ENCODE peak calls at places on chromosomes 1 and 21, in four cellular contexts. One of them, this sample, is unnamed.

GRCh38 chr1:228364706-228365213 is 41.9 kb downstream of the TRIM11 start:
- DNase-seq in neural crest cell: no peak
- DNase-seq in testis: no peak
- DNase-seq in GF-D8: no peak
- DNase-seq in this sample: peak; percentile 31

GRCh38 chr1:239997515-239998311 is 94.0 kb upstream of the FMN2 start:
- DNase-seq in neural crest cell: peak; percentile 52
- DNase-seq in testis: no peak
- DNase-seq in GF-D8: no peak
- DNase-seq in this sample: no peak

GRCh38 chr1:223225061-223225460 is 82.0 kb upstream of the TLR5 start:
- DNase-seq in neural crest cell: no peak
- DNase-seq in testis: no peak
- DNase-seq in GF-D8: no peak
- DNase-seq in this sample: no peak

GRCh38 chr1:156106624-156107488 is 7.7 kb upstream of the LMNA start:
- DNase-seq in neural crest cell: no peak
- DNase-seq in testis: no peak
- DNase-seq in GF-D8: no peak
- DNase-seq in this sample: no peak

GRCh38 chr1:70331962-70332361 is 22.6 kb downstream of the ANKRD13C start:
- DNase-seq in neural crest cell: no peak
- DNase-seq in testis: no peak
- DNase-seq in GF-D8: no peak
- DNase-seq in this sample: no peak

GRCh38 chr1:238177960-238178359 is 287.2 kb upstream of the ZP4 start:
- DNase-seq in neural crest cell: no peak
- DNase-seq in testis: no peak
- DNase-seq in GF-D8: no peak
- DNase-seq in this sample: no peak

GRCh38 chr1:169133228-169133576 is 26.7 kb downstream of the ATP1B1 start:
- DNase-seq in neural crest cell: no peak
- DNase-seq in testis: no peak
- DNase-seq in GF-D8: no peak
- DNase-seq in this sample: no peak

GRCh38 chr1:116510361-116510760 is 60.5 kb downstream of the CD58 start:
- DNase-seq in neural crest cell: no peak
- DNase-seq in testis: no peak
- DNase-seq in GF-D8: no peak
- DNase-seq in this sample: no peak

GRCh38 chr1:10708807-10709523 is 87.5 kb downstream of the CASZ1 start:
- DNase-seq in neural crest cell: peak; percentile 45
- DNase-seq in testis: no peak
- DNase-seq in GF-D8: no peak
- DNase-seq in this sample: no peak

GRCh38 chr1:9766759-9767442 is 56.9 kb downstream of the CLSTN1 start:
- DNase-seq in neural crest cell: no peak
- DNase-seq in testis: no peak
- DNase-seq in GF-D8: no peak
- DNase-seq in this sample: no peak

GRCh38 chr1:45677751-45678245 is 8.5 kb downstream of the GPBP1L1 start:
- DNase-seq in neural crest cell: no peak
- DNase-seq in testis: no peak
- DNase-seq in GF-D8: no peak
- DNase-seq in this sample: no peak

GRCh38 chr1:208652300-208653160 is 408.3 kb upstream of the PLXNA2 start:
- DNase-seq in neural crest cell: peak; percentile 52
- DNase-seq in testis: peak; percentile 73
- DNase-seq in GF-D8: no peak
- DNase-seq in this sample: peak; percentile 61

GRCh38 chr1:94044290-94044790 is 76.6 kb downstream of the ABCA4 start:
- DNase-seq in neural crest cell: no peak
- DNase-seq in testis: no peak
- DNase-seq in GF-D8: no peak
- DNase-seq in this sample: peak; percentile 49

GRCh38 chr1:183918589-183918988 is 113.7 kb downstream of the RGL1 start:
- DNase-seq in neural crest cell: no peak
- DNase-seq in testis: no peak
- DNase-seq in GF-D8: no peak
- DNase-seq in this sample: no peak

GRCh38 chr21:19713324-19713723 is 1284.9 kb upstream of the NCAM2 start:
- DNase-seq in neural crest cell: no peak
- DNase-seq in testis: no peak
- DNase-seq in GF-D8: no peak
- DNase-seq in this sample: no peak

GRCh38 chr1:93471911-93472310 is 24.0 kb downstream of the FNBP1L start:
- DNase-seq in neural crest cell: no peak
- DNase-seq in testis: no peak
- DNase-seq in GF-D8: no peak
- DNase-seq in this sample: no peak

GRCh38 chr1:40650075-40650474 is 15.4 kb downstream of the RIMS3 start:
- DNase-seq in neural crest cell: no peak
- DNase-seq in testis: no peak
- DNase-seq in GF-D8: no peak
- DNase-seq in this sample: peak; percentile 68

GRCh38 chr1:220326578-220326977 is 54.3 kb upstream of the RAB3GAP2 start:
- DNase-seq in neural crest cell: no peak
- DNase-seq in testis: no peak
- DNase-seq in GF-D8: no peak
- DNase-seq in this sample: no peak

GRCh38 chr1:213387380-213388015 is 336.5 kb downstream of the RPS6KC1 start:
- DNase-seq in neural crest cell: no peak
- DNase-seq in testis: no peak
- DNase-seq in GF-D8: no peak
- DNase-seq in this sample: no peak

GRCh38 chr1:45583264-45583665 is 576 bp upstream of the NASP start:
- DNase-seq in neural crest cell: peak; percentile 82
- DNase-seq in testis: peak; percentile 97
- DNase-seq in GF-D8: peak; percentile 95
- DNase-seq in this sample: peak; percentile 98

GRCh38 chr1:54808443-54809207 is 7.5 kb upstream of the TTC22 start:
- DNase-seq in neural crest cell: no peak
- DNase-seq in testis: no peak
- DNase-seq in GF-D8: no peak
- DNase-seq in this sample: peak; percentile 22

GRCh38 chr1:16145030-16145987 is 10.6 kb downstream of the EPHA2 start:
- DNase-seq in neural crest cell: no peak
- DNase-seq in testis: peak; percentile 46
- DNase-seq in GF-D8: no peak
- DNase-seq in this sample: peak; percentile 93

GRCh38 chr1:179031284-179031683 is 5.6 kb downstream of the FAM20B start:
- DNase-seq in neural crest cell: no peak
- DNase-seq in testis: no peak
- DNase-seq in GF-D8: no peak
- DNase-seq in this sample: no peak

GRCh38 chr21:35533893-35534292 is 484.8 kb upstream of the RUNX1 start:
- DNase-seq in neural crest cell: no peak
- DNase-seq in testis: no peak
- DNase-seq in GF-D8: no peak
- DNase-seq in this sample: no peak

GRCh38 chr1:229028987-229029550 is 241.8 kb upstream of the RAB4A start:
- DNase-seq in neural crest cell: no peak
- DNase-seq in testis: no peak
- DNase-seq in GF-D8: no peak
- DNase-seq in this sample: no peak

GRCh38 chr1:161082996-161083742 is 6.2 kb downstream of the NECTIN4 start:
- DNase-seq in neural crest cell: no peak
- DNase-seq in testis: peak; percentile 23
- DNase-seq in GF-D8: no peak
- DNase-seq in this sample: peak; percentile 94

GRCh38 chr21:37700641-37701202 is 215.5 kb downstream of the KCNJ6 start:
- DNase-seq in neural crest cell: peak; percentile 60
- DNase-seq in testis: peak; percentile 35
- DNase-seq in GF-D8: peak; percentile 20
- DNase-seq in this sample: no peak

GRCh38 chr1:234987415-234988159 is 141.1 kb downstream of the TOMM20 start:
- DNase-seq in neural crest cell: no peak
- DNase-seq in testis: peak; percentile 85
- DNase-seq in GF-D8: no peak
- DNase-seq in this sample: peak; percentile 80

GRCh38 chr21:42233067-42233981 is 14.4 kb downstream of the ABCG1 start:
- DNase-seq in neural crest cell: no peak
- DNase-seq in testis: peak; percentile 67
- DNase-seq in GF-D8: peak; percentile 96
- DNase-seq in this sample: peak; percentile 85

GRCh38 chr1:203534526-203534925 is 40.6 kb downstream of the OPTC start:
- DNase-seq in neural crest cell: no peak
- DNase-seq in testis: peak; percentile 74
- DNase-seq in GF-D8: no peak
- DNase-seq in this sample: peak; percentile 56